ENCODE peak calls at places on chromosomes 2 and 18, in six cellular contexts. E is spleen, C is K562, X is lower leg skin, U is cardiac muscle cell, Q is AG04449. I is an unnamed sample.

GRCh38 chr2:37833420-37833819 is 91.7 kb upstream of the RMDN2 start:
- DNase-seq in X (peak; percentile 15), E (no peak), Q (no peak), U (no peak), C (no peak), I (no peak)

GRCh38 chr2:222756362-222756831 is 84.9 kb downstream of the MOGAT1 start:
- DNase-seq in Q (no peak), X (peak; percentile 79), E (no peak), U (no peak), C (no peak), I (no peak)

GRCh38 chr2:135985826-135986393 is 484 bp upstream of the DARS1 start:
- DNase-seq in C (no peak), Q (no peak), U (no peak), E (no peak), X (no peak), I (no peak)

GRCh38 chr2:172901913-172902312 is 166.3 kb downstream of the RAPGEF4 start:
- DNase-seq in U (no peak), C (no peak), E (no peak), Q (no peak), X (no peak), I (no peak)

GRCh38 chr2:99256677-99257076 is 1.2 kb upstream of the LYG2 start:
- DNase-seq in U (no peak), Q (no peak), C (no peak), E (no peak), X (no peak), I (peak; percentile 48)

GRCh38 chr18:27713037-27713726 is 463.7 kb downstream of the CDH2 start:
- DNase-seq in Q (no peak), U (peak; percentile 3), E (no peak), C (no peak), X (no peak), I (no peak)

GRCh38 chr2:118221952-118222594 is 133.8 kb downstream of the INSIG2 start:
- DNase-seq in C (peak; percentile 58), E (no peak), X (no peak), U (peak; percentile 83), Q (peak; percentile 53), I (peak; percentile 40)

GRCh38 chr18:941331-941730 is 36.7 kb downstream of the ADCYAP1 start:
- DNase-seq in C (no peak), U (no peak), E (no peak), X (no peak), Q (no peak), I (no peak)

GRCh38 chr2:85852979-85853498 is 35.8 kb downstream of the ST3GAL5 start:
- DNase-seq in X (peak; percentile 88), U (no peak), Q (no peak), E (peak; percentile 93), C (no peak), I (no peak)

GRCh38 chr2:85853499-85854165 is 35.2 kb downstream of the ST3GAL5 start:
- DNase-seq in Q (no peak), U (no peak), C (no peak), X (no peak), E (no peak), I (no peak)

GRCh38 chr2:85852078-85852790 is 36.6 kb downstream of the ST3GAL5 start:
- DNase-seq in E (no peak), C (no peak), Q (no peak), U (no peak), X (no peak), I (no peak)

GRCh38 chr2:85854166-85854509 is 34.7 kb downstream of the ST3GAL5 start:
- DNase-seq in X (no peak), U (no peak), Q (no peak), E (no peak), C (no peak), I (no peak)

GRCh38 chr2:85854897-85855296 is 33.9 kb downstream of the ST3GAL5 start:
- DNase-seq in Q (no peak), E (no peak), U (no peak), C (no peak), X (no peak), I (no peak)
- H3K4me3 ChIP-seq in Q (no peak overlapping the region), E (no peak overlapping the region), U (no peak overlapping the region), C (no peak overlapping the region), X (no peak overlapping the region), I (no peak overlapping the region)

DNA sequence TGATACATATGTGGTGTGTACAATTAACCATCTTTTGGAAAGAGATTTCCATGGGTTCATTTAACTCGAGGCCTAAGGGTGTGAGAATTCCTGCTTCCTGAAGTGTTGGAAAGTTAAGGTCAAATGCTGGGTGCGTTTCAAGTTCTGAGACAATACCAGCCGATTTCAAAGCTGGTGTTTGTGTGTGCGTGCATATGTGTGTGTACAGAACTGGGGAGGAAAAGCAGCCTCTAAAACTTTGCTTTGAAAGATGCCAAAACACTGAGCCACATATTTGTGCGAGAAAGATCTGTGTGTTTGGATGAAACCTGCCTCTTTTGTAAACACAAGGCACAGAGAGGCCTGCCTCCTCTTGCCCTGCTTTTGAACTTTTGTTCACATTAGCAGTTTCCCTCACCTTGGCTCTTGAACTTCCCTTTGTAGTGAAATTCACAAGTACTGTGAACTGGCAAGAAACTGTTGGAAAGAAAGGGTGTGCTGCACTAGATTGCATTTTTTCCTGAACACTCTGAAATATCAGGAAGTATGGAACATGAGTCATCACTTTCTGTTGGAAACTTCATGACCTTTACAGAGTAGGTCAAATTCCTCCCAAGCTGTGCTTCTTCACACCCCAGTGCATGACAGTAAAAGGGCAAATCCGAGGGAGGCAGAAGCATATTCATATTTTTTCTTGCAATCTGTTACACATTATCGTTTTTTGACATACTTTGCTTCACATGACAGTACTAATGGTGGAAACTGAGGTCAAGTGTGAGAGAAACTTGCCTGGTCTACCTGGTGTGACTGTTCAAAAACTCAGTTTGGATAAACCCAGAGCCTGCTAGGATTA is 20.0 kb upstream of the CAVIN2 start:
- DNase-seq in E (no peak), C (peak; percentile 68), U (peak; percentile 95), Q (peak; percentile 76), X (no peak), I (peak; percentile 93)
- H3K4me3 ChIP-seq in E (no peak overlapping the region), C (no peak overlapping the region), U (no peak overlapping the region), Q (no peak overlapping the region), X (no peak overlapping the region), I (no peak overlapping the region)

GRCh38 chr2:73894877-73895276 is 2.1 kb downstream of the ACTG2 start:
- DNase-seq in U (no peak), E (no peak), X (peak; percentile 63), C (no peak), Q (no peak), I (no peak)

GRCh38 chr2:73891276-73891901 is 1.4 kb upstream of the ACTG2 start:
- DNase-seq in X (peak; percentile 46), C (no peak), E (no peak), Q (no peak), U (no peak), I (no peak)

GRCh38 chr2:73894475-73894850 is 1.7 kb downstream of the ACTG2 start:
- DNase-seq in E (no peak), U (no peak), X (no peak), Q (no peak), C (no peak), I (no peak)

GRCh38 chr2:73893764-73894474 is 1.1 kb downstream of the ACTG2 start:
- DNase-seq in U (no peak), C (no peak), Q (no peak), X (peak; percentile 42), E (no peak), I (no peak)

GRCh38 chr2:73892631-73893329 is at the start of gene ACTG2:
- DNase-seq in U (no peak), E (no peak), Q (no peak), C (no peak), X (peak; percentile 72), I (no peak)
- H3K4me3 ChIP-seq in U (no peak within 1 kb of the TSS), E (no peak within 1 kb of the TSS), Q (peak within 1 kb of the TSS; percentile 48), C (no peak within 1 kb of the TSS), X (no peak within 1 kb of the TSS), I (no peak within 1 kb of the TSS)

GRCh38 chr2:176172007-176172747 is 15.1 kb downstream of the HOXD3 start:
- DNase-seq in E (peak; percentile 64), C (no peak), X (peak; percentile 75), Q (no peak), U (no peak), I (no peak)
- H3K4me3 ChIP-seq in E (no peak overlapping the region), C (no peak overlapping the region), X (no peak overlapping the region), Q (no peak overlapping the region), U (peak overlapping the region; percentile 10), I (peak overlapping the region; percentile 39)

GRCh38 chr2:39120521-39120770 is 405 bp downstream of the SOS1 start:
- DNase-seq in C (no peak), U (no peak), X (no peak), Q (no peak), E (peak; percentile 94), I (no peak)
- H3K4me3 ChIP-seq in C (peak overlapping the region; percentile 79), U (peak overlapping the region; percentile 98), X (peak overlapping the region; percentile 76), Q (peak overlapping the region; percentile 74), E (peak overlapping the region; percentile 78), I (peak overlapping the region; percentile 75)

GRCh38 chr2:107393516-107393915 is 433.2 kb upstream of the RGPD4 start:
- DNase-seq in Q (no peak), E (no peak), X (no peak), C (no peak), U (no peak), I (no peak)

GRCh38 chr2:107392241-107392704 is 434.4 kb upstream of the RGPD4 start:
- DNase-seq in X (no peak), C (no peak), U (no peak), Q (no peak), E (no peak), I (no peak)
- H3K4me3 ChIP-seq in X (no peak overlapping the region), C (no peak overlapping the region), U (no peak overlapping the region), Q (no peak overlapping the region), E (no peak overlapping the region), I (no peak overlapping the region)

GRCh38 chr2:85577386-85578242 is at the start of gene VAMP8:
- DNase-seq in C (peak; percentile 77), U (no peak), Q (no peak), X (peak; percentile 93), E (peak; percentile 91), I (no peak)

GRCh38 chr2:85580206-85580605 is 2.8 kb downstream of the VAMP8 start:
- DNase-seq in E (peak; percentile 44), Q (no peak), U (no peak), C (no peak), X (no peak), I (no peak)

GRCh38 chr2:85577063-85577385 is 362 bp upstream of the VAMP8 start:
- DNase-seq in Q (no peak), X (no peak), E (no peak), U (no peak), C (no peak), I (no peak)

GRCh38 chr2:85578243-85579180 is 1.1 kb downstream of the VAMP8 start:
- DNase-seq in E (peak; percentile 91), U (no peak), Q (no peak), X (peak; percentile 91), C (peak; percentile 57), I (no peak)

GRCh38 chr2:85579266-85579935 is 2.0 kb downstream of the VAMP8 start:
- DNase-seq in X (no peak), U (no peak), E (no peak), C (peak; percentile 50), Q (no peak), I (no peak)
- H3K4me3 ChIP-seq in X (no peak overlapping the region), U (no peak overlapping the region), E (peak overlapping the region; percentile 60), C (peak overlapping the region; percentile 48), Q (no peak overlapping the region), I (peak overlapping the region; percentile 81)

GRCh38 chr2:107174126-107174525 is 288.2 kb upstream of the ST6GAL2 start:
- DNase-seq in X (no peak), U (no peak), E (no peak), Q (no peak), C (no peak), I (no peak)
- H3K4me3 ChIP-seq in X (no peak overlapping the region), U (no peak overlapping the region), E (no peak overlapping the region), Q (no peak overlapping the region), C (no peak overlapping the region), I (no peak overlapping the region)

I was measured in epithelial cell of proximal tubule.